ENCODE peak calls at places on chromosomes 11 and 22, in seven cellular contexts. B, T, E, Z, G, S and I are unnamed samples.

GRCh38 chr22:19891350-19892248 is 36.9 kb upstream of the GNB1L start:
- DNase-seq in B (no peak), T (peak), E (peak), Z (peak), G (no peak), S (no peak), I (peak)

GRCh38 chr11:102717280-102717679 is 7.5 kb downstream of the MMP8 start:
- DNase-seq in B (no peak), T (no peak), E (no peak), Z (no peak), G (no peak), S (no peak), I (no peak)

GRCh38 chr11:96267490-96268010 is 75.4 kb downstream of the MAML2 start:
- DNase-seq in B (no peak), T (peak), E (no peak), Z (no peak), G (no peak), S (no peak), I (peak)

GRCh38 chr22:32020117-32020516 is 22.9 kb upstream of the SLC5A1 start:
- DNase-seq in B (no peak), T (no peak), E (no peak), Z (peak), G (no peak), S (no peak), I (peak)

GRCh38 chr11:69372589-69373250 is 78.8 kb downstream of the MYEOV start:
- DNase-seq in B (no peak), T (no peak), E (peak), Z (no peak), G (no peak), S (peak), I (no peak)

GRCh38 chr22:27397036-27397947 is 404.3 kb downstream of the MN1 start:
- DNase-seq in B (no peak), T (no peak), E (no peak), Z (no peak), G (no peak), S (no peak), I (no peak)

GRCh38 chr11:95413761-95414160 is 182.8 kb upstream of the SESN3 start:
- DNase-seq in B (no peak), T (no peak), E (no peak), Z (no peak), G (no peak), S (no peak), I (no peak)

GRCh38 chr11:94876645-94877445 is 96.5 kb downstream of the CWC15 start:
- DNase-seq in B (peak), T (peak), E (no peak), Z (peak), G (no peak), S (peak), I (peak)

GRCh38 chr11:71446942-71447688 is 1.1 kb downstream of the DHCR7 start:
- DNase-seq in B (no peak), T (no peak), E (no peak), Z (peak), G (peak), S (peak), I (peak)

GRCh38 chr11:12746593-12747097 is 72.4 kb downstream of the TEAD1 start:
- DNase-seq in B (no peak), T (no peak), E (no peak), Z (peak), G (no peak), S (no peak), I (peak)

GRCh38 chr11:88390254-88390653 is 52.7 kb upstream of the CTSC start:
- DNase-seq in B (no peak), T (no peak), E (no peak), Z (no peak), G (no peak), S (no peak), I (no peak)

GRCh38 chr22:39943941-39944624 is 16.1 kb upstream of the TMA7B start:
- DNase-seq in B (no peak), T (no peak), E (no peak), Z (no peak), G (no peak), S (no peak), I (no peak)

GRCh38 chr11:36177837-36178236 is 111.4 kb downstream of the COMMD9 start:
- DNase-seq in B (no peak), T (no peak), E (no peak), Z (no peak), G (no peak), S (no peak), I (no peak)